ENCODE peak calls at places on chromosomes 6 and 20, in ten cellular contexts. Y is IMR-90, V is heart left ventricle, S is tibial nerve, T is upper lobe of right lung, F is body of pancreas, M is A549, J is esophagus squamous epithelium, D is OCI-LY7, Q is GM23338. I is an unnamed sample.
A peak's percentile ranks its signal among the peaks of the same experiment; 100 is the strongest.

GRCh38 chr6:137033828-137034227 is 10.9 kb downstream of the IL20RA start:
- DNase-seq in Y (no peak), V (no peak), S (no peak), T (no peak), F (no peak), M (no peak), J (no peak), D (no peak), Q (no peak), I (no peak)

GRCh38 chr20:4217349-4217761 is 202.0 kb upstream of the RNF24 start:
- DNase-seq in Y (no peak), V (peak; percentile 55), S (peak; percentile 33), T (no peak), F (no peak), M (peak; percentile 69), J (no peak), D (no peak), Q (peak; percentile 24), I (no peak)

GRCh38 chr20:42191140-42191860 is 573.1 kb upstream of the CHD6 start:
- DNase-seq in Y (no peak), V (no peak), S (no peak), T (no peak), F (no peak), M (no peak), J (no peak), D (no peak), Q (no peak), I (no peak)

GRCh38 chr6:80433010-80433665 is 326.7 kb downstream of the BCKDHB start:
- DNase-seq in Y (no peak), V (no peak), S (no peak), T (no peak), F (no peak), M (no peak), J (no peak), D (no peak), Q (peak; percentile 69), I (no peak)

GRCh38 chr6:140636237-140636636 is 1261.8 kb upstream of the CITED2 start:
- DNase-seq in Y (no peak), V (no peak), S (no peak), T (no peak), F (no peak), M (no peak), J (no peak), D (no peak), Q (no peak), I (no peak)

GRCh38 chr6:141309295-141309694 is 823.4 kb upstream of the GJE1 start:
- DNase-seq in Y (no peak), V (no peak), S (no peak), T (no peak), F (no peak), M (no peak), J (no peak), D (peak; percentile 8), Q (peak; percentile 43), I (no peak)

GRCh38 chr20:51542033-51542893 is at the start of gene NFATC2:
- DNase-seq in Y (no peak), V (peak; percentile 54), S (no peak), T (peak; percentile 81), F (peak; percentile 68), M (no peak), J (no peak), D (peak; percentile 80), Q (peak; percentile 69), I (no peak)

GRCh38 chr6:157056275-157056674 is 267.0 kb downstream of the TMEM242 start:
- DNase-seq in Y (no peak), V (no peak), S (no peak), T (no peak), F (no peak), M (no peak), J (no peak), D (no peak), Q (no peak), I (no peak)

GRCh38 chr6:148629197-148629909 is 117.5 kb upstream of the UST start:
- DNase-seq in Y (peak; percentile 44), V (no peak), S (no peak), T (no peak), F (no peak), M (no peak), J (no peak), D (no peak), Q (peak; percentile 21), I (peak; percentile 78)

GRCh38 chr20:13288357-13288756 is 67.3 kb downstream of the ISM1 start:
- DNase-seq in Y (no peak), V (no peak), S (no peak), T (no peak), F (no peak), M (no peak), J (no peak), D (no peak), Q (no peak), I (no peak)

GRCh38 chr20:47440857-47441773 is 60.6 kb upstream of the NCOA3 start:
- DNase-seq in Y (peak; percentile 51), V (no peak), S (no peak), T (no peak), F (no peak), M (peak; percentile 80), J (no peak), D (no peak), Q (peak; percentile 48), I (no peak)

GRCh38 chr6:26202811-26203583 is 115.8 kb downstream of the HFE start:
- DNase-seq in Y (no peak), V (no peak), S (no peak), T (no peak), F (no peak), M (no peak), J (no peak), D (peak; percentile 61), Q (no peak), I (no peak)
- H3K27ac ChIP-seq in Y (no peak overlapping the region), V (no peak overlapping the region), S (peak overlapping the region; percentile 93), T (no peak overlapping the region), F (no peak overlapping the region), M (peak overlapping the region; percentile 88), J (no peak overlapping the region), D (peak overlapping the region; percentile 93), Q (peak overlapping the region; percentile 99), I (no peak overlapping the region)

GRCh38 chr20:46350986-46351267 is 42.6 kb upstream of the CDH22 start:
- DNase-seq in Y (no peak), V (no peak), S (no peak), T (no peak), F (no peak), M (no peak), J (no peak), D (no peak), Q (peak; percentile 44), I (no peak)

GRCh38 chr20:46348231-46348803 is 40.0 kb upstream of the CDH22 start:
- DNase-seq in Y (peak; percentile 22), V (no peak), S (peak; percentile 27), T (no peak), F (no peak), M (no peak), J (no peak), D (no peak), Q (peak; percentile 79), I (peak; percentile 66)

GRCh38 chr20:46350201-46350985 is 42.1 kb upstream of the CDH22 start:
- DNase-seq in Y (peak; percentile 93), V (no peak), S (no peak), T (no peak), F (no peak), M (no peak), J (no peak), D (peak; percentile 50), Q (peak; percentile 37), I (peak; percentile 89)

GRCh38 chr20:46348972-46349741 is 40.9 kb upstream of the CDH22 start:
- DNase-seq in Y (peak; percentile 31), V (peak; percentile 51), S (peak; percentile 38), T (no peak), F (peak; percentile 69), M (peak; percentile 67), J (no peak), D (peak; percentile 59), Q (peak; percentile 87), I (peak; percentile 72)

GRCh38 chr20:46349742-46350056 is 41.4 kb upstream of the CDH22 start:
- DNase-seq in Y (no peak), V (no peak), S (no peak), T (no peak), F (no peak), M (no peak), J (no peak), D (peak; percentile 69), Q (no peak), I (no peak)
- H3K27ac ChIP-seq in Y (peak overlapping the region; percentile 83), V (no peak overlapping the region), S (peak overlapping the region; percentile 38), T (no peak overlapping the region), F (no peak overlapping the region), M (no peak overlapping the region), J (no peak overlapping the region), D (peak overlapping the region; percentile 57), Q (no peak overlapping the region), I (peak overlapping the region; percentile 72)

GRCh38 chr6:144334150-144334708 is 49.1 kb downstream of the UTRN start:
- DNase-seq in Y (no peak), V (no peak), S (no peak), T (peak; percentile 69), F (no peak), M (no peak), J (no peak), D (peak; percentile 68), Q (no peak), I (no peak)
- H3K27ac ChIP-seq in Y (no peak overlapping the region), V (no peak overlapping the region), S (peak overlapping the region; percentile 52), T (peak overlapping the region; percentile 12), F (peak overlapping the region; percentile 28), M (no peak overlapping the region), J (peak overlapping the region; percentile 75), D (no peak overlapping the region), Q (no peak overlapping the region), I (no peak overlapping the region)

GRCh38 chr20:12051206-12052163 is 133.8 kb downstream of the BTBD3 start:
- DNase-seq in Y (no peak), V (no peak), S (no peak), T (no peak), F (no peak), M (no peak), J (no peak), D (no peak), Q (no peak), I (no peak)
- H3K27ac ChIP-seq in Y (no peak overlapping the region), V (no peak overlapping the region), S (no peak overlapping the region), T (no peak overlapping the region), F (no peak overlapping the region), M (no peak overlapping the region), J (no peak overlapping the region), D (no peak overlapping the region), Q (no peak overlapping the region), I (no peak overlapping the region)

DNA sequence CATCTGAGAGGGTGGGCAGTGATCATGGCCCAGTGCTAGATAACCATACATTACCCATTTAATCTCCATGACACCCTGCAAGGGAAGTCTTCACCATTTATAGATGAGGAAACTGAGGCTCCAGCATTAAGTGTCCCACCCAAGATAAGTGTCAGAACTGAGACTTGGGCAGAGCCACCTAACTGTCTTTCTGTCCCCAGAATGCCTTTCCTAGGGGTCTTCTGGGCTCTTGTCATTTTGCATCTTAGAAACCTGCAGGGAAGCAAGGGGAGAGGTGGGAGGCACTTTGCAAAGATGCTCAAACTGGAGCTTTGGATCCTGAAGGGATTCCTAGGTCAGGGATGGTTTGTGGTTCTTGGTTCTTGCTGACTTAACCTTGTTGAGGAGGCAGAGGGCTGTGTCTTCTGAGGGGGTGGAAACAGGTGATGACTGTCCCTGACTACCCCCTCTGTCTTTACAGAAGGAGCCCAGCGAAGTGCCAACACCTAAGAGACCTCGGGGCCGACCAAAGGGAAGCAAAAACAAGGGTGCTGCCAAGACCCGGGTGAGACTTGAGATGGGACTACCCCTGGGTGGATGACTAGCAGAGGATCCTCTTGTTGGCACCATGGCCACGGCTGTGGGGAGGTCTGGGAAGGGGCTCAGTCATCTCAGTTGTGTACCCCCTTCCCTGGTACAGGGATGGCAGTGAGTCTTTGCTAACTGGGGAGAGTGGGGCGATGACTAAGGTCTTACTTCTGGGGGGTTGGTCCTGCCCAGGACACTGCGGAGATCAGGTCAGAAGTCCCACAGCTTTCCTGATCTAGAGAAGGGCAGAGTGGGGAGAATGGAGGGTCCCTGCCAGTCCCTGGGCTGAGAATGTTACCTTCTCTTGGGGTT is 5.8 kb downstream of the HMGA1 start:
- DNase-seq in Y (peak; percentile 25), V (no peak), S (no peak), T (peak; percentile 45), F (no peak), M (no peak), J (no peak), D (no peak), Q (no peak), I (peak; percentile 56)
- H3K27ac ChIP-seq in Y (peak overlapping the region; percentile 92), V (no peak overlapping the region), S (no peak overlapping the region), T (no peak overlapping the region), F (no peak overlapping the region), M (peak overlapping the region; percentile 97), J (no peak overlapping the region), D (no peak overlapping the region), Q (peak overlapping the region; percentile 97), I (peak overlapping the region; percentile 82)

I was measured in GM23248.